ENCODE peak calls at places on chromosomes 11 and 22, in ten cellular contexts. One of them, this sample, is unnamed.

GRCh38 chr11:10390375-10390774 is 64.7 kb upstream of the AMPD3 start:
- DNase-seq in uterus: no peak
- DNase-seq in esophagus squamous epithelium: no peak
- DNase-seq in HCT116: no peak
- DNase-seq in left ventricle myocardium inferior: no peak
- DNase-seq in gastrocnemius medialis: no peak
- DNase-seq in IMR-90: no peak
- DNase-seq in psoas muscle: no peak
- DNase-seq in transverse colon: no peak
- DNase-seq in ovary: no peak
- DNase-seq in this sample: peak; percentile 53

GRCh38 chr11:117781650-117782049 is 15.4 kb downstream of the DSCAML1 start:
- DNase-seq in uterus: no peak
- DNase-seq in esophagus squamous epithelium: no peak
- DNase-seq in HCT116: no peak
- DNase-seq in left ventricle myocardium inferior: no peak
- DNase-seq in gastrocnemius medialis: no peak
- DNase-seq in IMR-90: no peak
- DNase-seq in psoas muscle: no peak
- DNase-seq in transverse colon: no peak
- DNase-seq in ovary: no peak
- DNase-seq in this sample: no peak

GRCh38 chr22:39808087-39808486 is 85.5 kb downstream of the ENTHD1 start:
- DNase-seq in uterus: no peak
- DNase-seq in esophagus squamous epithelium: no peak
- DNase-seq in HCT116: peak; percentile 31
- DNase-seq in left ventricle myocardium inferior: no peak
- DNase-seq in gastrocnemius medialis: no peak
- DNase-seq in IMR-90: peak; percentile 6
- DNase-seq in psoas muscle: no peak
- DNase-seq in transverse colon: peak; percentile 53
- DNase-seq in ovary: no peak
- DNase-seq in this sample: no peak

GRCh38 chr11:61004037-61004641 is 32.7 kb downstream of the CD6 start:
- DNase-seq in uterus: no peak
- DNase-seq in esophagus squamous epithelium: no peak
- DNase-seq in HCT116: no peak
- DNase-seq in left ventricle myocardium inferior: no peak
- DNase-seq in gastrocnemius medialis: no peak
- DNase-seq in IMR-90: peak; percentile 13
- DNase-seq in psoas muscle: no peak
- DNase-seq in transverse colon: no peak
- DNase-seq in ovary: peak; percentile 58
- DNase-seq in this sample: no peak

GRCh38 chr22:25939384-25939783 is 197.4 kb downstream of the MYO18B start:
- DNase-seq in uterus: no peak
- DNase-seq in esophagus squamous epithelium: no peak
- DNase-seq in HCT116: no peak
- DNase-seq in left ventricle myocardium inferior: no peak
- DNase-seq in gastrocnemius medialis: no peak
- DNase-seq in IMR-90: no peak
- DNase-seq in psoas muscle: no peak
- DNase-seq in transverse colon: no peak
- DNase-seq in ovary: no peak
- DNase-seq in this sample: no peak

GRCh38 chr22:37545703-37546435 is 14.4 kb upstream of the CDC42EP1 start:
- DNase-seq in uterus: peak; percentile 97
- DNase-seq in esophagus squamous epithelium: no peak
- DNase-seq in HCT116: no peak
- DNase-seq in left ventricle myocardium inferior: peak; percentile 94
- DNase-seq in gastrocnemius medialis: peak; percentile 80
- DNase-seq in IMR-90: peak; percentile 90
- DNase-seq in psoas muscle: peak; percentile 93
- DNase-seq in transverse colon: peak; percentile 92
- DNase-seq in ovary: peak; percentile 98
- DNase-seq in this sample: peak; percentile 94

GRCh38 chr11:133809525-133810178 is 35.7 kb downstream of the SPATA19 start:
- DNase-seq in uterus: no peak
- DNase-seq in esophagus squamous epithelium: no peak
- DNase-seq in HCT116: no peak
- DNase-seq in left ventricle myocardium inferior: no peak
- DNase-seq in gastrocnemius medialis: no peak
- DNase-seq in IMR-90: no peak
- DNase-seq in psoas muscle: no peak
- DNase-seq in transverse colon: no peak
- DNase-seq in ovary: no peak
- DNase-seq in this sample: peak; percentile 54

GRCh38 chr22:25878933-25879332 is 136.9 kb downstream of the MYO18B start:
- DNase-seq in uterus: no peak
- DNase-seq in esophagus squamous epithelium: no peak
- DNase-seq in HCT116: no peak
- DNase-seq in left ventricle myocardium inferior: no peak
- DNase-seq in gastrocnemius medialis: no peak
- DNase-seq in IMR-90: no peak
- DNase-seq in psoas muscle: no peak
- DNase-seq in transverse colon: no peak
- DNase-seq in ovary: no peak
- DNase-seq in this sample: no peak

GRCh38 chr11:68373189-68373809 is 60.9 kb downstream of the LRP5 start:
- DNase-seq in uterus: peak; percentile 66
- DNase-seq in esophagus squamous epithelium: no peak
- DNase-seq in HCT116: no peak
- DNase-seq in left ventricle myocardium inferior: peak; percentile 57
- DNase-seq in gastrocnemius medialis: no peak
- DNase-seq in IMR-90: peak; percentile 61
- DNase-seq in psoas muscle: no peak
- DNase-seq in transverse colon: no peak
- DNase-seq in ovary: peak; percentile 58
- DNase-seq in this sample: no peak

DNA sequence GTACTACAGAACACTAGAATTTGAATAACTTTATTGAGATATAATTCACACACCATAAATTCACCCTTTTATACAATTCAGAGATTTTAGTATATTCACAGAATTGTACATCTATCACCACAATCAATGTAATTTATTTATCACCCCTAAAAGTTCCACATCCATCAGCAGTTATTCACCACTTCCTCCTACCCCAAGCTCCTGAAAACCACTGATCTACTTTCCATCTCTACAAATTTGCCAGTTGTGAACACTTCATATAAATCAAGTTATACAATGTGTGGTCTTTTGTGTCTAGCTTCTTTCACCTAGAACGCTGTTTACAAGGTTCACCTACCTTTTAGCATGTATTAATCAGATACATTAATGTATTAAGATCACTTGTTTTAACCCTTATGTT is 179.6 kb downstream of the TTC28 start:
- DNase-seq in uterus: no peak
- DNase-seq in esophagus squamous epithelium: no peak
- DNase-seq in HCT116: no peak
- DNase-seq in left ventricle myocardium inferior: no peak
- DNase-seq in gastrocnemius medialis: no peak
- DNase-seq in IMR-90: no peak
- DNase-seq in psoas muscle: no peak
- DNase-seq in transverse colon: no peak
- DNase-seq in ovary: no peak
- DNase-seq in this sample: no peak
- H3K4me1 ChIP-seq in uterus: no peaks in the 10 kb centered on the region
- H3K4me1 ChIP-seq in esophagus squamous epithelium: no peaks in the 10 kb centered on the region
- H3K4me1 ChIP-seq in HCT116: no peaks in the 10 kb centered on the region
- H3K4me1 ChIP-seq in left ventricle myocardium inferior: no peaks in the 10 kb centered on the region
- H3K4me1 ChIP-seq in gastrocnemius medialis: no peaks in the 10 kb centered on the region
- H3K4me1 ChIP-seq in IMR-90: peaks cover 2% of the 10 kb centered on the region
- H3K4me1 ChIP-seq in psoas muscle: no peaks in the 10 kb centered on the region
- H3K4me1 ChIP-seq in transverse colon: no peaks in the 10 kb centered on the region
- H3K4me1 ChIP-seq in ovary: no peaks in the 10 kb centered on the region
- H3K4me1 ChIP-seq in this sample: no peaks in the 10 kb centered on the region

GRCh38 chr22:44728761-44729261 is 23.6 kb upstream of the ARHGAP8 start:
- DNase-seq in uterus: peak; percentile 48
- DNase-seq in esophagus squamous epithelium: no peak
- DNase-seq in HCT116: no peak
- DNase-seq in left ventricle myocardium inferior: peak; percentile 53
- DNase-seq in gastrocnemius medialis: no peak
- DNase-seq in IMR-90: no peak
- DNase-seq in psoas muscle: peak; percentile 46
- DNase-seq in transverse colon: no peak
- DNase-seq in ovary: peak; percentile 57
- DNase-seq in this sample: peak; percentile 68

GRCh38 chr22:44730490-44731356 is 21.7 kb upstream of the ARHGAP8 start:
- DNase-seq in uterus: no peak
- DNase-seq in esophagus squamous epithelium: no peak
- DNase-seq in HCT116: no peak
- DNase-seq in left ventricle myocardium inferior: no peak
- DNase-seq in gastrocnemius medialis: no peak
- DNase-seq in IMR-90: no peak
- DNase-seq in psoas muscle: peak; percentile 37
- DNase-seq in transverse colon: no peak
- DNase-seq in ovary: no peak
- DNase-seq in this sample: no peak

GRCh38 chr22:44730034-44730433 is 22.3 kb upstream of the ARHGAP8 start:
- DNase-seq in uterus: no peak
- DNase-seq in esophagus squamous epithelium: no peak
- DNase-seq in HCT116: no peak
- DNase-seq in left ventricle myocardium inferior: no peak
- DNase-seq in gastrocnemius medialis: no peak
- DNase-seq in IMR-90: no peak
- DNase-seq in psoas muscle: peak; percentile 51
- DNase-seq in transverse colon: no peak
- DNase-seq in ovary: no peak
- DNase-seq in this sample: no peak

GRCh38 chr22:44727709-44728108 is 24.7 kb upstream of the ARHGAP8 start:
- DNase-seq in uterus: no peak
- DNase-seq in esophagus squamous epithelium: no peak
- DNase-seq in HCT116: no peak
- DNase-seq in left ventricle myocardium inferior: no peak
- DNase-seq in gastrocnemius medialis: no peak
- DNase-seq in IMR-90: no peak
- DNase-seq in psoas muscle: peak; percentile 16
- DNase-seq in transverse colon: no peak
- DNase-seq in ovary: no peak
- DNase-seq in this sample: no peak

DNA sequence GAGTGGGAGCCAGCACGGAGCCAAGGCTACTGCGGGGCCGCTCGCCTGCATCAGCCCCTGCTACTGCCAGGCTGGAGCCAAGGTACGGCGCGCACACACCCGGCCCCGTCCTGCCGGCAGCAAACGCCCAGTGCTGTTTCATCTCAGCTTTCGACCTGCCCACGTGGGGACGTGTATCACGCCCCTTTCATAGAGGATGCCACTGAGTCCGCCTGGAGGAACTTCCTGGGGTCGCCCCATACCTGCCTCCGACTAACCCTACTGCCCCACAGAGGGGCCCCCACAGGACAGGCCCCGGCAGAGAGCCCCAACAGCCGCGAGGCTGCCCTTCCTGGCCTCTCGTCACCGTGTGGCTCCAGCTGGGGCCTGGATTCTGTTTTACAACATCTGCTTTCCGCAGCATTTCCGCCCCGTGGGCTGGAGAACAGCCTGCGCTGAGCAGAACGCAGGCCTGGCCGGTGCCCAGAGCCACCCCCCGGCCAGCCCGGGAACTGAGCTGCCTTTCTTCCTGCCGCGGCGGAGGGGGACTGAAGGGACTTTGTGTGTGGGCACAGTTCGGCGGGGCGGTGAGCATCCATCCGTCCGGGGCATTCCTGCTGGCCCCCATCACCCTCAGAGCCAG is 22.9 kb upstream of the ARHGAP8 start:
- DNase-seq in uterus: peak; percentile 55
- DNase-seq in esophagus squamous epithelium: no peak
- DNase-seq in HCT116: no peak
- DNase-seq in left ventricle myocardium inferior: peak; percentile 57
- DNase-seq in gastrocnemius medialis: no peak
- DNase-seq in IMR-90: peak; percentile 71
- DNase-seq in psoas muscle: peak; percentile 68
- DNase-seq in transverse colon: no peak
- DNase-seq in ovary: peak; percentile 75
- DNase-seq in this sample: no peak
- H3K4me3 ChIP-seq in uterus: no peak overlapping the region
- H3K4me3 ChIP-seq in esophagus squamous epithelium: no peak overlapping the region
- H3K4me3 ChIP-seq in HCT116: no peak overlapping the region
- H3K4me3 ChIP-seq in left ventricle myocardium inferior: peak overlapping the region; percentile 36
- H3K4me3 ChIP-seq in gastrocnemius medialis: peak overlapping the region; percentile 13
- H3K4me3 ChIP-seq in IMR-90: no peak overlapping the region
- H3K4me3 ChIP-seq in psoas muscle: no peak overlapping the region
- H3K4me3 ChIP-seq in transverse colon: no peak overlapping the region
- H3K4me3 ChIP-seq in ovary: no peak overlapping the region
- H3K4me3 ChIP-seq in this sample: no peak overlapping the region

DNA sequence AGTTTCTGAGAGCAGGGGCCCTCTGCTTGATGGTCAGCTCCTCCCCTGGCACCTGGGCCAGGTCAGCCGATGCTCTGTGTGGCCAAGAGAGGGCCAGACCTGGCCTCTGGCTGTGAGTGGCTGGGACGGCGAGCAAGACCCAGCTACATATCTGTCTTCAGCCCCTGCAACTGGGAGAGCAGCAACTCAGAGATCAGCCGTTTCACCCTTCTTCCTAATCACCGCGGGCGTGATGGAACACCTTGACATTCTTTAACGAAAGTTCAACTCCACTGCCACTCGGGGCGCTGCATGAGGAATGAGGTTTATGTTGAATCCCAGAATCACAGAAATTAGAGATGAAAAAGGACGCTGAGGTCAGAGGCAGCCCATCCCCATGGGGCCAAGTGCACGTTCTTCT is 195.9 kb downstream of the TRIM29 start:
- DNase-seq in uterus: no peak
- DNase-seq in esophagus squamous epithelium: no peak
- DNase-seq in HCT116: no peak
- DNase-seq in left ventricle myocardium inferior: no peak
- DNase-seq in gastrocnemius medialis: no peak
- DNase-seq in IMR-90: no peak
- DNase-seq in psoas muscle: no peak
- DNase-seq in transverse colon: no peak
- DNase-seq in ovary: no peak
- DNase-seq in this sample: no peak
- TF ChIP-seq CTCF in uterus: no peak
- TF ChIP-seq CTCF in esophagus squamous epithelium: no peak
- TF ChIP-seq CTCF in HCT116: no peak
- TF ChIP-seq CTCF in left ventricle myocardium inferior: no peak
- TF ChIP-seq CTCF in gastrocnemius medialis: no peak
- TF ChIP-seq CTCF in IMR-90: no peak
- TF ChIP-seq CTCF in psoas muscle: no peak
- TF ChIP-seq CTCF in transverse colon: no peak
- TF ChIP-seq CTCF in ovary: no peak
- TF ChIP-seq CTCF in this sample: no peak

DNA sequence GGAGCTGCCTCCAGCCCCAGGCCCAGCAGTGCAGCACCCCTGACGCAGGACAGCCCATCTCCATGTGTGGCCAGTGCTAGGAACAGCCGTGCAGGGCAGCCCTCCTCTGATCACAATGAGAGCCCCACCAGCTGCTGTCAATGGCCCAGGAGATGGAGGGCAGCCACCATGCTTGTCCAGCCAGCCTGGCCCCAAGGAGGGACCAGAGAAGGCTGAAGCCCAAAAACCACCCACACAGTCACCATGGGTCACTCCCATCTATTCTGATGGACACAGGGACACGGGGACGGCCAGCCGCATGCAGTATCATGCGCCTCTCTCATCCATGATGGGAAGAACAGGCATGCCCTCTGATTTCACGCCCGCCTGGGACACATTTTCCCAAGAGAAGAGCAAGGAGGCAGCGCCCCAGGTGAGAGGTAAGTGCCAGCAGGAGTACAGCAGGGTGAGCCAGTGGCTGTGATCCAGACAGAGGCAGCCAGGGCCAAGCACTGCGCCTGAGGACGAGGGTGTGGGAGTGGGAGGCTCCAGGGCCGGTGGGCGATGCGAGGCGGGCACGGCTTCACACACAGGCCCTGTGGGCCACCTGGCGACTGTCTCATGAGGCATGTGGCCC is 33.6 kb upstream of the GNB1L start:
- DNase-seq in uterus: no peak
- DNase-seq in esophagus squamous epithelium: no peak
- DNase-seq in HCT116: no peak
- DNase-seq in left ventricle myocardium inferior: peak; percentile 13
- DNase-seq in gastrocnemius medialis: no peak
- DNase-seq in IMR-90: no peak
- DNase-seq in psoas muscle: peak; percentile 52
- DNase-seq in transverse colon: no peak
- DNase-seq in ovary: no peak
- DNase-seq in this sample: no peak
- H3K4me1 ChIP-seq in uterus: peaks cover 11% of the 10 kb centered on the region
- H3K4me1 ChIP-seq in esophagus squamous epithelium: peaks cover 24% of the 10 kb centered on the region
- H3K4me1 ChIP-seq in HCT116: peaks cover 22% of the 10 kb centered on the region
- H3K4me1 ChIP-seq in left ventricle myocardium inferior: peaks cover 19% of the 10 kb centered on the region
- H3K4me1 ChIP-seq in gastrocnemius medialis: peaks cover 12% of the 10 kb centered on the region
- H3K4me1 ChIP-seq in IMR-90: peaks cover 42% of the 10 kb centered on the region
- H3K4me1 ChIP-seq in psoas muscle: peaks cover 12% of the 10 kb centered on the region
- H3K4me1 ChIP-seq in transverse colon: peaks cover 9% of the 10 kb centered on the region
- H3K4me1 ChIP-seq in ovary: peaks cover 12% of the 10 kb centered on the region
- H3K4me1 ChIP-seq in this sample: peaks cover 13% of the 10 kb centered on the region

This sample was measured in right atrium auricular region.